ENCODE peak calls at places on chromosomes 2 and 18, in five cellular contexts. L, M, J, S and H are unnamed samples.

GRCh38 chr2:202337133-202337532 is 39.0 kb upstream of the BMPR2 start:
- DNase-seq in J (no peak), L (no peak), S (no peak), M (no peak), H (no peak)

GRCh38 chr18:58578835-58579560 is 49.9 kb downstream of the ALPK2 start:
- DNase-seq in J (no peak), M (no peak), S (no peak), L (no peak), H (no peak)

GRCh38 chr2:102025016-102025491 is 33.3 kb downstream of the IL1R2 start:
- DNase-seq in J (no peak), M (no peak), L (no peak), S (no peak), H (no peak)

GRCh38 chr18:36300211-36300610 is 2.7 kb downstream of the FHOD3 start:
- DNase-seq in M (no peak), S (no peak), J (no peak), L (no peak), H (no peak)

GRCh38 chr2:180180511-180180910 is 173.4 kb upstream of the CWC22 start:
- DNase-seq in L (no peak), J (no peak), M (no peak), S (no peak), H (no peak)

GRCh38 chr2:144512421-144513272 is 7.3 kb downstream of the ZEB2 start:
- DNase-seq in S (no peak), L (no peak), J (no peak), M (no peak), H (no peak)

GRCh38 chr2:212990697-212991096 is 160.7 kb downstream of the IKZF2 start:
- DNase-seq in L (no peak), M (no peak), S (no peak), J (no peak), H (no peak)

GRCh38 chr2:99675110-99675661 is 185.4 kb upstream of the REV1 start:
- DNase-seq in M (no peak), L (no peak), S (no peak), J (no peak), H (no peak)

GRCh38 chr2:167140330-167140729 is 252.1 kb downstream of the XIRP2 start:
- DNase-seq in S (no peak), M (no peak), L (no peak), J (no peak), H (no peak)

GRCh38 chr2:113324684-113325160 is 46.0 kb upstream of the PAX8 start:
- DNase-seq in S (peak; percentile 57), M (no peak), L (peak; percentile 58), J (peak; percentile 45), H (peak; percentile 14)

GRCh38 chr2:14634223-14634884 is 1.8 kb downstream of the LRATD1 start:
- DNase-seq in M (peak; percentile 76), J (peak; percentile 88), L (peak; percentile 90), S (peak; percentile 79), H (peak; percentile 84)

GRCh38 chr18:48889981-48890735 is 60.6 kb downstream of the SMAD7 start:
- DNase-seq in J (no peak), L (no peak), M (no peak), S (no peak), H (no peak)

GRCh38 chr2:200625958-200626363 is 40.1 kb downstream of the AOX1 start:
- DNase-seq in L (no peak), M (no peak), J (no peak), S (no peak), H (no peak)

GRCh38 chr2:128500136-128500800 is 181.6 kb upstream of the HS6ST1 start:
- DNase-seq in S (no peak), M (no peak), L (no peak), J (no peak), H (no peak)

GRCh38 chr2:9693646-9694045 is 62.8 kb upstream of the YWHAQ start:
- DNase-seq in S (no peak), J (no peak), M (no peak), L (no peak), H (no peak)

GRCh38 chr2:177553176-177553909 is 160.8 kb downstream of the AGPS start:
- DNase-seq in L (no peak), M (no peak), S (no peak), J (no peak), H (no peak)

GRCh38 chr2:121505005-121505404 is 25.7 kb upstream of the RNU4ATAC start:
- DNase-seq in L (no peak), J (no peak), S (no peak), M (no peak), H (no peak)

GRCh38 chr2:222434204-222434603 is 9.9 kb downstream of the SGPP2 start:
- DNase-seq in L (no peak), S (no peak), M (no peak), J (no peak), H (no peak)

GRCh38 chr2:11703700-11704099 is 33.7 kb upstream of the NTSR2 start:
- DNase-seq in J (no peak), L (no peak), M (no peak), S (no peak), H (no peak)

GRCh38 chr2:8458461-8459459 is 223.1 kb upstream of the ID2 start:
- DNase-seq in J (no peak), S (no peak), L (no peak), M (no peak), H (no peak)

GRCh38 chr18:52992041-52992440 is 652.0 kb downstream of the DCC start:
- DNase-seq in S (no peak), M (no peak), L (no peak), J (no peak), H (no peak)

GRCh38 chr2:98483257-98483861 is 38.7 kb downstream of the INPP4A start:
- DNase-seq in S (no peak), L (no peak), J (no peak), M (no peak), H (no peak)

GRCh38 chr2:127439343-127439742 is 21.1 kb downstream of the PROC start:
- DNase-seq in M (no peak), J (no peak), S (no peak), L (no peak), H (no peak)

GRCh38 chr2:8174641-8175257 is 507.1 kb upstream of the ID2 start:
- DNase-seq in M (no peak), S (no peak), J (no peak), L (no peak), H (no peak)

GRCh38 chr2:8525582-8526402 is 156.1 kb upstream of the ID2 start:
- DNase-seq in S (peak; percentile 84), L (peak; percentile 90), J (peak; percentile 90), M (peak; percentile 45), H (peak; percentile 45)

GRCh38 chr18:50636366-50637057 is 76.6 kb downstream of the MAPK4 start:
- DNase-seq in L (no peak), S (no peak), M (no peak), J (no peak), H (no peak)

GRCh38 chr2:102442967-102443828 is 20.2 kb downstream of the IL18RAP start:
- DNase-seq in J (peak; percentile 32), S (no peak), M (no peak), L (peak; percentile 22), H (no peak)

GRCh38 chr2:176675557-176676256 is 406.5 kb downstream of the MTX2 start:
- DNase-seq in J (no peak), S (no peak), M (no peak), L (no peak), H (no peak)

DNA sequence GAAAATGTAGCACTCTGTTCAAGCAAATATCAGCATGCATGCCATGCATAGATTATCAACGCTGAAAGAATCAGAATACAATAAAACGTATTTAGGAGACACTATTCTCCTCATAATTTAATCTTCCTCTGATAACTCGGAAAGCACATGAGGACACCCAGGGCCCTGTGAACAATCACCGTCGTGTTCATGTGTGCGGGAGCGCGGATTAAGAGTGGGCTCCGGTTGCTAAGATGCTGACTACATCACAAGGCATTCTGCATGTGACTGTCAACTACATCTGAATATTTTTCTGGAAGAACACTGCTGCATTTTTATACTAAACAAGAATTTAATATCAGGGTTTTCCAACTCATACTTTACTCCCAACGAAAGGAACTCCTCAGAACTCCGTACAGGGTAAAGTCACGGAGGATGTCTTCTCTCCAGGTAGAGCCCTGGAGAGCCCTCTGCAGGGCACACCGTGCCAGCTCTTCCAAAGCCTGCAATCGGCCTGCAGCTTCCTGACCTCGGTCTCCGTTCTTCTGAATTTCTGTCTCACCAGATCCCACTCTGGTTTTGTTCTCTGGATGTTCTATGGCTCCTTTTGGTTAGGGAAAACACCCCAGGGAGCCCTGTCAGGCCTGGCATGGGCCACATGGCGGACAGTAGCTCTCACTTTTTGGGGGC is 59.6 kb downstream of the ZNF516 start:
- DNase-seq in S (no peak), J (peak; percentile 60), M (no peak), L (no peak), H (no peak)
- TF ChIP-seq CTCF in S (no peak), J (no peak), M (no peak), L (no peak), H (no peak)

GRCh38 chr2:86037795-86038192 is 67.9 kb downstream of the POLR1A start:
- DNase-seq in S (no peak), J (no peak), M (no peak), L (no peak), H (no peak)
- H3K4me1 ChIP-seq in S (peaks cover 57% of the 10 kb centered on the region), J (peaks cover 35% of the 10 kb centered on the region), M (peaks cover 48% of the 10 kb centered on the region), L (peaks cover 30% of the 10 kb centered on the region), H (peaks cover 21% of the 10 kb centered on the region)

GRCh38 chr2:74457549-74458131 is 598 bp upstream of the WBP1 start:
- DNase-seq in L (peak; percentile 86), M (peak; percentile 38), J (peak; percentile 76), S (peak; percentile 67), H (peak; percentile 68)

GRCh38 chr2:74458132-74458956 is at the start of gene WBP1:
- DNase-seq in S (peak; percentile 100), J (peak; percentile 100), L (peak; percentile 100), M (peak; percentile 100), H (peak; percentile 99)

GRCh38 chr2:74457129-74457548 is 1.1 kb upstream of the WBP1 start:
- DNase-seq in J (peak; percentile 32), S (no peak), M (no peak), L (no peak), H (no peak)

GRCh38 chr2:74458957-74459290 is 686 bp downstream of the WBP1 start:
- DNase-seq in L (no peak), S (no peak), M (no peak), J (no peak), H (no peak)

DNA sequence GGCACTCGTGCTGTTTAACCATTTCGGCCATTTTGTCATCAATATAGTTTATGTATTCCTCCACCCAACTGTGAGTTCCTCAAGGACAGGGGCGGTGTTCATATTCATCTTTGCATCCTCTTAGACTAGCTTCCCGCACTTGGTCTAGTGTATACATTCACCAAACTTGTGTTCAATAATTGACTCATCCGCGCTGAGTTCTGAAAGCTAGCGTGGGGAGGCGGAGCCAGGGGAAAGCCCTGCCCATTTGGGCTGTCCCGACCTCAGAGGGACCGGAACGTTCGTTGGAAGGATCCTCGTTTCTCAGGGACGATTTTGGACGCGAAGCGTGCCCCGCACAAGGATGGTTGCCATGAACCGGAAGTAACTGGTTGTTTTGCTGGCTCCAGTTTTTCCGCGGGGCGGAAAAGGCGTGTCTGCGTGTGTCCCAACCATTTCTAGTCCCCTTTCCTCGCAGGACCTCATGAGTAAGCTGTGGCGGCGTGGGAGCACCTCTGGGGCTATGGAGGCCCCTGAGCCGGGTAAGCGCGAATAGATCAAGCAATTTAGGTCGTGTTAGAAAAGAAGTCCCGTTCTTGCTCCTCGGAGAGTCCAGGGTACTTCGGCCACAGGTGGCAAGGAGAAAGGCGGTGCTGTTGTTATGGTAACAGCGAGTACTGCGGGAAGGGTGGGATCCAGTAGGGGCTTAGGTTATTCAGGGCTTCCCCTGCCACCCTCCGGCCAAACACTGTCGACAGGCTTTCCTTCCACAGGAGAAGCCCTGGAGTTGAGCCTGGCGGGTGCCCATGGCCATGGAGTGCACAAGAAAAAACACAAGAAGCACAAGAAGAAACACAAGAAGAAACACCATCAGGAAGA is at the start of gene INO80B:
- DNase-seq in M (peak; percentile 87), J (peak; percentile 97), L (peak; percentile 97), S (peak; percentile 95), H (peak; percentile 94)
- TF ChIP-seq POLR2A in M (peak; percentile 56), J (no peak), L (no peak), S (peak; percentile 61), H (no peak)

GRCh38 chr2:146312899-146313298 is 1531.9 kb upstream of the ACVR2A start:
- DNase-seq in S (no peak), M (no peak), J (no peak), L (no peak), H (no peak)
- TF ChIP-seq CTCF in S (no peak), M (no peak), J (peak; percentile 39), L (no peak), H (no peak)